ENCODE peak calls at places on chromosome 5, in eight cellular contexts. U, P, E, Q, A, T, V and J are unnamed samples.

GRCh38 chr5:114702731-114703130 is 340.9 kb downstream of the KCNN2 start:
- DNase-seq in U (no peak), P (no peak), E (no peak), Q (no peak), A (no peak), T (no peak), V (no peak), J (no peak)

GRCh38 chr5:132064140-132064539 is 3.7 kb downstream of the IL3 start:
- DNase-seq in U (no peak), P (no peak), E (no peak), Q (no peak), A (no peak), T (no peak), V (no peak), J (no peak)

GRCh38 chr5:111337133-111337532 is 112.9 kb downstream of the CAMK4 start:
- DNase-seq in U (no peak), P (no peak), E (no peak), Q (no peak), A (no peak), T (no peak), V (no peak), J (no peak)

GRCh38 chr5:122264610-122265009 is 47.4 kb upstream of the SNCAIP start:
- DNase-seq in U (no peak), P (no peak), E (no peak), Q (no peak), A (no peak), T (no peak), V (no peak), J (no peak)

GRCh38 chr5:137737349-137738256 is 1.7 kb upstream of the KLHL3 start:
- DNase-seq in U (peak), P (no peak), E (peak), Q (no peak), A (no peak), T (peak), V (no peak), J (no peak)

GRCh38 chr5:68356216-68356615 is 140.7 kb downstream of the PIK3R1 start:
- DNase-seq in U (no peak), P (no peak), E (no peak), Q (no peak), A (no peak), T (no peak), V (no peak), J (no peak)

GRCh38 chr5:133147815-133148634 is 96.2 kb downstream of the HSPA4 start:
- DNase-seq in U (peak), P (no peak), E (no peak), Q (no peak), A (no peak), T (no peak), V (peak), J (no peak)

GRCh38 chr5:123440456-123440855 is 17.3 kb upstream of the CEP120 start:
- DNase-seq in U (no peak), P (no peak), E (no peak), Q (no peak), A (no peak), T (no peak), V (no peak), J (no peak)

GRCh38 chr5:126912607-126913006 is 117.8 kb downstream of the MARCHF3 start:
- DNase-seq in U (peak), P (no peak), E (no peak), Q (peak), A (no peak), T (no peak), V (no peak), J (no peak)

GRCh38 chr5:32584651-32585050 is 706 bp upstream of the SUB1 start:
- DNase-seq in U (no peak), P (no peak), E (no peak), Q (no peak), A (no peak), T (no peak), V (no peak), J (no peak)

GRCh38 chr5:32586251-32586642 is 890 bp downstream of the SUB1 start:
- DNase-seq in U (no peak), P (no peak), E (no peak), Q (no peak), A (no peak), T (no peak), V (no peak), J (no peak)

GRCh38 chr5:32585122-32585445 is 273 bp upstream of the SUB1 start:
- DNase-seq in U (no peak), P (no peak), E (no peak), Q (no peak), A (no peak), T (no peak), V (no peak), J (no peak)

GRCh38 chr5:32587067-32587551 is 1.8 kb downstream of the SUB1 start:
- DNase-seq in U (no peak), P (no peak), E (no peak), Q (no peak), A (no peak), T (no peak), V (no peak), J (no peak)

GRCh38 chr5:32585446-32586250 is at the start of gene SUB1:
- DNase-seq in U (peak), P (peak), E (peak), Q (peak), A (peak), T (peak), V (peak), J (peak)
- TF ChIP-seq CTCF in U (peak), P (no peak), E (no peak), Q (no peak), A (peak), T (no peak), V (no peak), J (no peak)

GRCh38 chr5:128842241-128842640 is 123.0 kb upstream of the SLC27A6 start:
- DNase-seq in U (no peak), P (no peak), E (no peak), Q (no peak), A (no peak), T (peak), V (no peak), J (no peak)
- TF ChIP-seq CTCF in U (no peak), P (no peak), E (no peak), Q (no peak), A (no peak), T (no peak), V (peak), J (no peak)

GRCh38 chr5:144177548-144177947 is 6.9 kb downstream of the KCTD16 start:
- DNase-seq in U (no peak), P (no peak), E (no peak), Q (no peak), A (no peak), T (no peak), V (no peak), J (no peak)

GRCh38 chr5:144179226-144179625 is 8.6 kb downstream of the KCTD16 start:
- DNase-seq in U (no peak), P (no peak), E (no peak), Q (no peak), A (no peak), T (no peak), V (no peak), J (no peak)

GRCh38 chr5:144187699-144188294 is 17.1 kb downstream of the KCTD16 start:
- DNase-seq in U (peak), P (peak), E (peak), Q (no peak), A (peak), T (peak), V (no peak), J (no peak)

DNA sequence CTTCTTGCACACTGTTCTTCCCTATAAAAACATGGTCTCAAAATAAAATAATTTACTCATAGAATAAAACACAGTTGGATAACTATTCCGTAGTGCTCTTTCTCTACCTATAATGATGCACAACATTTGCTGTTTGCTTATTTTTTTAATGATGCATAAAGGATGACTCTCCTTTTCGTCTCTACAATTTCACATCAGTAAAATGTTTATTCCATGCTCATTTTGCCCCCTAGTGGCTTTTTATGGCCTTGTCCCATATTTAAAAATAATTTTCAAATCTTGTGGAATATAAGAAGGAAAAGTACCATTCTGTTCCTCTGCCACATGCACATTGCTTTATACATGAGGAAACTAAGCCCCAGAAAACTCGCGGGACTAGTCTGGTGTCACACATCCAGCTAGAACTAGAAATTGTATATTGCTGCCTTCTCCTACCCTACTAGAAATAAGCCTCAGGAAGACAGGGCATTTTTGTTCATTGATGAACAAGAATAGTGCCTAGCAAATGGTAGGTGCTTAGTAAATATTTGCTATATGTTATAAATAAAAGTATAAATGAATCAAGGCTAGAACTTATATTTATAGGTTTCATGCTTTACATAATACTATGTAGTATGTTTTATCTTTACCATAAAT is 12.7 kb downstream of the KCTD16 start:
- DNase-seq in U (peak), P (no peak), E (no peak), Q (no peak), A (peak), T (peak), V (no peak), J (no peak)
- TF ChIP-seq CTCF in U (peak), P (peak), E (peak), Q (peak), A (peak), T (peak), V (peak), J (peak)

DNA sequence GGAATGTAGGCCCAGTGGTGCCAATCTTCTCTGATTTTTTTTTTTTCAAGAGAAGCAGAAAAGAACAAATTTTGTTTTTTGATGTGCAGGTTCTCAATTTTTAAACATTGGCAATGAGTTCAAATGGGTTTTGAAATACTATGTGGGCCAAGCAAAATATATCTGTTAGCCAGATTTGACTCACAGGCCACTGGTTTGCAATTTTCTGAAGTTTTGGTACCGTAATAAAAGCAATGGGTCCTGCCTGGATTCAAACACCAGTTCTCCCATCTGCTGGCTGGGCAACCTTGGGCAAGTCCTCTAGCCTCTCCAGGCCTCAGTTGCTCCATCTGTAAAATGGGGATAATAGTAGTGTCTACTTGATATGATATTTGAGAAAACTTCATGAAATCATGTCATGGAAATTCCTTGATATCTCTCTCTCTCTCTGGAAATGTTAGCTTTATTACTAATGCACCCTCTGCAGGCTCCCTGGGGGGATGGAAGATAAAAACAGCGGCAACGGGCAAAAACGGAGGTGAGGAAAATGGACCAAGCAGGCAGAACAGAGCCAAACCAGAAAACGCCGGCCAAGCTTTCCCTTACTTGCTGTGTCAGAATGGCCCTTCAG is 63.4 kb downstream of the SMIM23 start:
- DNase-seq in U (no peak), P (no peak), E (no peak), Q (no peak), A (no peak), T (no peak), V (no peak), J (no peak)
- TF ChIP-seq CTCF in U (no peak), P (no peak), E (no peak), Q (no peak), A (no peak), T (no peak), V (no peak), J (no peak)

GRCh38 chr5:179825655-179826182 is 5.0 kb downstream of the SQSTM1 start:
- DNase-seq in U (no peak), P (no peak), E (peak), Q (no peak), A (no peak), T (no peak), V (no peak), J (no peak)
- TF ChIP-seq CTCF in U (no peak), P (no peak), E (no peak), Q (no peak), A (no peak), T (no peak), V (no peak), J (no peak)

GRCh38 chr5:151787817-151788216 is 16.1 kb downstream of the G3BP1 start:
- DNase-seq in U (no peak), P (no peak), E (no peak), Q (no peak), A (no peak), T (no peak), V (no peak), J (no peak)

GRCh38 chr5:151781201-151781600 is 9.4 kb downstream of the G3BP1 start:
- DNase-seq in U (no peak), P (no peak), E (no peak), Q (no peak), A (no peak), T (no peak), V (no peak), J (no peak)

GRCh38 chr5:151784141-151784540 is 12.4 kb downstream of the G3BP1 start:
- DNase-seq in U (no peak), P (no peak), E (no peak), Q (no peak), A (no peak), T (no peak), V (no peak), J (no peak)

GRCh38 chr5:151786468-151786867 is 14.7 kb downstream of the G3BP1 start:
- DNase-seq in U (no peak), P (no peak), E (no peak), Q (no peak), A (no peak), T (no peak), V (no peak), J (no peak)
- TF ChIP-seq CTCF in U (no peak), P (no peak), E (no peak), Q (no peak), A (no peak), T (no peak), V (no peak), J (no peak)

GRCh38 chr5:66193419-66193818 is 49.3 kb downstream of the SREK1 start:
- DNase-seq in U (no peak), P (no peak), E (no peak), Q (no peak), A (no peak), T (no peak), V (no peak), J (no peak)
- TF ChIP-seq CTCF in U (no peak), P (no peak), E (no peak), Q (no peak), A (no peak), T (no peak), V (no peak), J (no peak)

DNA sequence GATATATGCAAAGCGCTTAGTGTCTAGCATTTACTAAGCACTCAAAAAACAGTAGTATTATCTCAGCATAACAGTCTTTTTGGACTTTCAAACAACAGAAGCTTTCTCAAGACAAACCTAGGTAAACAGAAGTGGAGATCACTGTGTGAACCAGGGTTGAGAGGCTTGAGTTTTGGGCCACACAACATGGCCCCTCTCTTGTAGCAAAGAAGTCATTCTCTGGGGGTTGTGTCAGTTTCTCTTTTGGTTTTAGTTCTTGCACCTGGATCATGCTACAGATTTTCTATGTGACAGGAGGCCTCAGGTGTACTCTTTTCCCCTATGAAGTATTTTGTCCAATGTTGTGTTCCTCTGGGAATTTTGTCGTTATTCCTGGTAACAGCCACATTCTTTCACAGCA is 30.0 kb downstream of the INSYN2B start:
- DNase-seq in U (no peak), P (no peak), E (no peak), Q (no peak), A (no peak), T (no peak), V (no peak), J (no peak)
- TF ChIP-seq CTCF in U (no peak), P (no peak), E (no peak), Q (no peak), A (no peak), T (no peak), V (no peak), J (no peak)

GRCh38 chr5:82367930-82368329 is 89.8 kb upstream of the RPS23 start:
- DNase-seq in U (no peak), P (no peak), E (no peak), Q (no peak), A (no peak), T (no peak), V (no peak), J (no peak)

GRCh38 chr5:82365026-82365425 is 86.9 kb upstream of the RPS23 start:
- DNase-seq in U (no peak), P (no peak), E (no peak), Q (no peak), A (no peak), T (no peak), V (no peak), J (no peak)

GRCh38 chr5:82365744-82366228 is 87.6 kb upstream of the RPS23 start:
- DNase-seq in U (peak), P (no peak), E (no peak), Q (no peak), A (no peak), T (no peak), V (no peak), J (no peak)

GRCh38 chr5:82363524-82363923 is 85.4 kb upstream of the RPS23 start:
- DNase-seq in U (no peak), P (no peak), E (no peak), Q (no peak), A (no peak), T (no peak), V (no peak), J (no peak)

GRCh38 chr5:82364497-82364896 is 86.3 kb upstream of the RPS23 start:
- DNase-seq in U (peak), P (no peak), E (no peak), Q (no peak), A (peak), T (peak), V (no peak), J (no peak)
- TF ChIP-seq CTCF in U (peak), P (peak), E (peak), Q (peak), A (peak), T (peak), V (peak), J (peak)

DNA sequence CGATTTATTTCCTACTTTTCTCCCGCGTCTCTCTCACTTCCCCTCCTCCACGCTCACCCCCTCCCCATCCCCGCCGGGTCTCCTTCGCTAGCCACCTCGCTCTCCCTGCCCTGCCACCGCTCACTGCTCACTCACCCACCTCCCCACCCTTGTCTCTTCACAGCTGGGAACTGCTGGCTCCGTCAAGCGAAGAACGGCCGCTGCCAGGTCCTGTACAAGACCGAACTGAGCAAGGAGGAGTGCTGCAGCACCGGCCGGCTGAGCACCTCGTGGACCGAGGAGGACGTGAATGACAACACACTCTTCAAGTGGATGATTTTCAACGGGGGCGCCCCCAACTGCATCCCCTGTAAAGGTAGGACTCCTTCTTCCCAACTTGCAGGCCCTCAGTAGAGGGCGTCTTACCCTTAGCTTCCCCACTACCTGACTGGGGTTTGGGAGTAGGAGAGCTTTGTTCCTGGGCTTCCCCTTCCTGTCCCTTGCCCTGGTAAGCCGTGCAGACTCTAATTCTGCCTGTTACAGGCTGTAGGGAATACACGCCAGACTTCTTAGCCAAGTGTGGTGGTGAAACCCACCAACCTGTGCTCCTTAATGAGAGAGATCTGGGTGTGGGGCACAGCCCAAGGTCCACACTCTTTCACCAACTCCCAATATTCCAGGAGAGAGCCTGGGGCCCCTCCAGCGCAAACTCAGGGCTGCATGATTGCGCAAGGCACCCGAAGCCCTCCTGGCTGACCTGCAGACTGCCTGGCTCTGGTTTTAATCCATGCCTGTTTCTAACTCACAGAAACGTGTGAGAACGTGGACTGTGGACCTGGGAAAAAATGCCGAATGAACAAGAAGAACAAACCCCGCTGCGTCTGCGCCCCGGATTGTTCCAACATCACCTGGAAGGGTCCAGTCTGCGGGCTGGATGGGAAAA is 2.5 kb downstream of the FST start:
- DNase-seq in U (peak), P (no peak), E (peak), Q (peak), A (peak), T (peak), V (no peak), J (no peak)
- TF ChIP-seq CTCF in U (peak), P (peak), E (no peak), Q (peak), A (peak), T (no peak), V (peak), J (no peak)